ENCODE peak calls at places on chromosomes 2 and 18, in eight cellular contexts. E, S, X, U, A, T, V and L are unnamed samples.

GRCh38 chr18:2139676-2140075 is 431.6 kb downstream of the METTL4 start:
- DNase-seq in U (no peak), E (no peak), T (no peak), A (peak), X (no peak), S (no peak), V (peak), L (no peak)

GRCh38 chr2:43778233-43778632 is 4.4 kb downstream of the DYNC2LI1 start:
- DNase-seq in X (no peak), T (no peak), A (no peak), E (no peak), S (no peak), U (no peak), V (no peak), L (no peak)

GRCh38 chr2:54330226-54331094 is 74.4 kb upstream of the TSPYL6 start:
- DNase-seq in U (peak), V (peak), A (peak), S (peak), T (peak), X (peak), E (peak), L (peak)

GRCh38 chr2:206422493-206422892 is 20.8 kb upstream of the ADAM23 start:
- DNase-seq in X (no peak), A (peak), E (no peak), S (no peak), V (no peak), T (no peak), U (no peak), L (no peak)

GRCh38 chr2:100422320-100422719 is 4.9 kb upstream of the CHST10 start:
- DNase-seq in V (peak), E (peak), S (no peak), X (no peak), U (peak), A (peak), T (peak), L (peak)

GRCh38 chr2:108267117-108267516 is 21.6 kb upstream of the SULT1C2 start:
- DNase-seq in U (no peak), S (no peak), X (no peak), A (peak), T (peak), V (no peak), E (no peak), L (no peak)

GRCh38 chr2:47518497-47519146 is 115.7 kb downstream of the MSH2 start:
- DNase-seq in V (no peak), X (no peak), T (no peak), A (no peak), E (no peak), S (no peak), U (no peak), L (no peak)

GRCh38 chr2:12262681-12263436 is 453.9 kb upstream of the TRIB2 start:
- DNase-seq in E (no peak), S (no peak), V (peak), A (peak), U (peak), X (no peak), T (no peak), L (peak)

GRCh38 chr2:20440001-20440560 is 6.8 kb upstream of the RHOB start:
- DNase-seq in T (no peak), U (no peak), V (no peak), E (no peak), X (no peak), A (no peak), S (no peak), L (no peak)

GRCh38 chr2:64645014-64645418 is 8.7 kb downstream of the SERTAD2 start:
- DNase-seq in U (peak), E (peak), T (peak), X (no peak), A (peak), V (peak), S (peak), L (peak)

GRCh38 chr2:237223208-237223861 is 137.6 kb downstream of the COPS8 start:
- DNase-seq in T (no peak), E (no peak), X (no peak), A (peak), S (no peak), V (peak), U (no peak), L (peak)

GRCh38 chr18:38491195-38491594 is 925.6 kb upstream of the CELF4 start:
- DNase-seq in A (no peak), S (no peak), E (no peak), V (no peak), X (no peak), T (no peak), U (no peak), L (no peak)

GRCh38 chr2:122028371-122029102 is 273.1 kb downstream of the TSN start:
- DNase-seq in U (no peak), X (no peak), E (no peak), T (no peak), V (peak), S (peak), A (peak), L (no peak)

GRCh38 chr2:225806105-225806504 is 406.6 kb downstream of the NYAP2 start:
- DNase-seq in E (no peak), U (no peak), X (no peak), S (no peak), V (no peak), A (no peak), T (no peak), L (no peak)

GRCh38 chr2:54903736-54904554 is 146.3 kb downstream of the RTN4 start:
- DNase-seq in A (peak), T (peak), E (no peak), V (peak), S (no peak), U (no peak), X (no peak), L (no peak)

GRCh38 chr2:51013060-51013746 is 18.7 kb downstream of the NRXN1 start:
- DNase-seq in S (no peak), E (peak), A (peak), U (peak), X (no peak), T (peak), V (no peak), L (peak)

GRCh38 chr2:236743623-236744280 is 174.1 kb downstream of the ACKR3 start:
- DNase-seq in E (no peak), V (no peak), S (no peak), U (no peak), X (no peak), T (no peak), A (peak), L (no peak)

GRCh38 chr2:40304340-40304739 is 147.6 kb downstream of the SLC8A1 start:
- DNase-seq in S (no peak), A (no peak), U (no peak), E (no peak), T (no peak), X (no peak), V (no peak), L (no peak)

GRCh38 chr2:1945837-1946236 is 201.5 kb upstream of the PXDN start:
- DNase-seq in S (no peak), A (no peak), X (no peak), E (no peak), V (no peak), U (no peak), T (no peak), L (no peak)

GRCh38 chr2:191041418-191042161 is 27.6 kb upstream of the STAT1 start:
- DNase-seq in T (no peak), S (no peak), X (no peak), V (no peak), A (peak), E (no peak), U (no peak), L (no peak)

GRCh38 chr18:564708-565561 is 15.2 kb upstream of the CETN1 start:
- DNase-seq in S (no peak), U (peak), V (no peak), X (no peak), A (no peak), T (no peak), E (no peak), L (no peak)

GRCh38 chr2:174009488-174010223 is 44.5 kb upstream of the SP3 start:
- DNase-seq in V (no peak), E (no peak), T (no peak), U (no peak), A (peak), S (no peak), X (no peak), L (no peak)

GRCh38 chr2:38765149-38765548 is 12.9 kb upstream of the GEMIN6 start:
- DNase-seq in S (no peak), A (peak), X (no peak), E (no peak), V (peak), U (no peak), T (no peak), L (no peak)

GRCh38 chr2:22879009-22879863 is 505.7 kb upstream of the KLHL29 start:
- DNase-seq in X (no peak), U (peak), T (no peak), E (no peak), V (no peak), S (no peak), A (no peak), L (no peak)

GRCh38 chr18:58045265-58046086 is 1.4 kb downstream of the NEDD4L start:
- DNase-seq in X (peak), V (no peak), U (peak), A (peak), S (peak), T (peak), E (peak), L (peak)

GRCh38 chr18:46917108-46917807 is at the start of the genes KATNAL2 and PIAS2:
- DNase-seq in S (peak), X (peak), T (peak), A (peak), E (peak), U (peak), V (peak), L (peak)

GRCh38 chr2:3305952-3306351 is 71.7 kb downstream of the EIPR1 start:
- DNase-seq in V (no peak), U (no peak), E (no peak), T (peak), A (no peak), S (no peak), X (no peak), L (no peak)

GRCh38 chr2:143717053-143717452 is 587.8 kb downstream of the ARHGAP15 start:
- DNase-seq in A (no peak), X (no peak), S (no peak), E (no peak), T (no peak), U (no peak), V (peak), L (no peak)